ENCODE peak calls at places on chromosomes 2 and 18, in eight cellular contexts. W is nucleus accumbens, P is Right ventricle myocardium superior, M is MV-4-11, C is transverse colon, A is ELR, I is posterior cingulate gyrus, S is endothelial cell. T is an unnamed sample.

GRCh38 chr2:7007846-7008741 is 90.9 kb downstream of the RNF144A start:
- DNase-seq in P (peak), C (peak), A (no peak), I (peak), W (peak), M (peak), S (no peak), T (peak)

GRCh38 chr2:119795309-119796303 is 35.9 kb downstream of the PTPN4 start:
- DNase-seq in W (no peak), C (no peak), P (peak), M (no peak), A (no peak), I (no peak), S (no peak), T (no peak)

GRCh38 chr2:238139141-238139840 is 823 bp downstream of the KLHL30 start:
- DNase-seq in W (no peak), C (no peak), P (no peak), A (no peak), I (no peak), S (peak), M (no peak), T (no peak)

GRCh38 chr18:46920067-46920466 is 2.7 kb downstream of the KATNAL2 start:
- DNase-seq in M (no peak), I (no peak), W (no peak), A (peak), S (no peak), P (no peak), C (no peak), T (no peak)

GRCh38 chr2:220198911-220199310 is 571.5 kb downstream of the SLC4A3 start:
- DNase-seq in S (no peak), A (peak), P (no peak), W (no peak), I (no peak), M (no peak), C (no peak), T (no peak)

GRCh38 chr2:165369131-165369935 is 100.2 kb upstream of the CSRNP3 start:
- DNase-seq in P (no peak), M (no peak), I (no peak), W (no peak), S (no peak), A (no peak), C (no peak), T (no peak)

GRCh38 chr2:119857742-119858141 is 98.0 kb downstream of the PTPN4 start:
- DNase-seq in W (no peak), P (no peak), S (no peak), M (no peak), A (no peak), I (no peak), C (no peak), T (no peak)

GRCh38 chr18:79928563-79928960 is 22.9 kb downstream of the SLC66A2 start:
- DNase-seq in I (no peak), C (peak), S (no peak), W (no peak), M (no peak), A (no peak), P (no peak), T (no peak)

GRCh38 chr2:111166115-111166514 is 45.4 kb downstream of the BCL2L11 start:
- DNase-seq in C (no peak), P (no peak), A (no peak), W (no peak), I (no peak), M (no peak), S (no peak), T (no peak)

GRCh38 chr18:3604626-3605408 is 154.8 kb downstream of the TGIF1 start:
- DNase-seq in W (no peak), S (no peak), M (peak), C (no peak), A (peak), P (no peak), I (no peak), T (no peak)

GRCh38 chr2:6793371-6793770 is 72.3 kb downstream of the CMPK2 start:
- DNase-seq in P (no peak), C (no peak), M (peak), W (no peak), I (no peak), A (no peak), S (no peak), T (no peak)

GRCh38 chr2:217418090-217418489 is 558.2 kb upstream of the TNP1 start:
- DNase-seq in C (no peak), W (no peak), A (peak), I (no peak), S (no peak), M (no peak), P (no peak), T (no peak)

GRCh38 chr18:33264566-33264965 is 176.0 kb downstream of the CCDC178 start:
- DNase-seq in P (no peak), M (no peak), I (no peak), W (no peak), C (no peak), S (no peak), A (no peak), T (no peak)

GRCh38 chr2:110865188-110865587 is 132.8 kb downstream of the ACOXL start:
- DNase-seq in C (peak), M (peak), S (no peak), I (no peak), A (peak), W (no peak), P (no peak), T (no peak)

GRCh38 chr2:216691210-216691741 is 4.1 kb downstream of the IGFBP5 start:
- DNase-seq in C (peak), I (peak), M (no peak), A (peak), P (peak), W (peak), S (no peak), T (peak)

GRCh38 chr18:60096428-60096827 is 196.6 kb downstream of the PMAIP1 start:
- DNase-seq in I (no peak), W (no peak), P (no peak), M (no peak), S (no peak), A (peak), C (no peak), T (no peak)

GRCh38 chr2:120647487-120647886 is 88.2 kb upstream of the GLI2 start:
- DNase-seq in S (no peak), C (no peak), P (no peak), I (no peak), M (no peak), W (no peak), A (peak), T (no peak)

GRCh38 chr2:219245899-219246230 is 586 bp downstream of the STK16 start:
- DNase-seq in I (no peak), W (no peak), C (no peak), M (no peak), A (peak), P (no peak), S (no peak), T (no peak)

GRCh38 chr2:237296756-237297155 is 117.2 kb downstream of the COL6A3 start:
- DNase-seq in M (no peak), S (no peak), C (no peak), W (no peak), P (no peak), I (no peak), A (no peak), T (no peak)

GRCh38 chr18:13222371-13223281 is 4.1 kb downstream of the LDLRAD4 start:
- DNase-seq in I (peak), A (no peak), M (peak), P (peak), C (peak), W (no peak), S (no peak), T (peak)

GRCh38 chr18:3329471-3329870 is 67.5 kb downstream of the MYL12B start:
- DNase-seq in S (no peak), A (peak), I (no peak), P (no peak), C (no peak), W (no peak), M (no peak), T (no peak)

GRCh38 chr2:238525990-238526389 is 99.3 kb downstream of the ASB1 start:
- DNase-seq in M (peak), I (no peak), W (no peak), A (no peak), P (no peak), S (no peak), C (no peak), T (no peak)

GRCh38 chr2:34910018-34910417 is 1310.9 kb upstream of the FAM98A start:
- DNase-seq in M (no peak), P (no peak), C (no peak), A (no peak), I (no peak), W (no peak), S (no peak), T (no peak)

GRCh38 chr2:10901160-10901559 is 10.6 kb upstream of the KCNF1 start:
- DNase-seq in M (peak), W (no peak), S (no peak), A (peak), C (no peak), P (no peak), I (no peak), T (no peak)

GRCh38 chr18:55588876-55589595 is 1.0 kb upstream of the TCF4 start:
- DNase-seq in C (no peak), A (peak), S (no peak), W (no peak), M (peak), P (no peak), I (no peak), T (no peak)

GRCh38 chr2:239201531-239201876 is 199.3 kb downstream of the HDAC4 start:
- DNase-seq in P (peak), W (no peak), C (no peak), M (no peak), A (no peak), S (no peak), I (no peak), T (no peak)

GRCh38 chr2:190927257-190927656 is 46.6 kb downstream of the GLS start:
- DNase-seq in W (no peak), C (no peak), S (no peak), A (no peak), M (no peak), P (no peak), I (no peak), T (no peak)

GRCh38 chr18:79613186-79613931 is 66.2 kb upstream of the CTDP1 start:
- DNase-seq in M (no peak), C (no peak), A (no peak), P (peak), S (peak), I (no peak), W (no peak), T (no peak)

GRCh38 chr2:202278944-202279343 is 13.4 kb downstream of the NOP58 start:
- DNase-seq in S (peak), C (no peak), I (no peak), A (peak), P (no peak), W (no peak), M (peak), T (no peak)

GRCh38 chr2:168717790-168718502 is 84.5 kb upstream of the NOSTRIN start:
- DNase-seq in I (no peak), A (no peak), M (peak), C (no peak), P (no peak), W (no peak), S (no peak), T (no peak)

T was measured in amygdala.